ENCODE peak calls at places on chromosomes 5 and 9, in eight cellular contexts. One of them, this sample, is unnamed.

GRCh38 chr9:74942801-74943200 is 9.9 kb downstream of the C9orf40 start:
- DNase-seq in HepG2: no peak
- DNase-seq in breast epithelium: no peak
- DNase-seq in SK-N-SH: no peak
- DNase-seq in prostate gland: no peak
- DNase-seq in HCT116: no peak
- DNase-seq in GM23338: no peak
- DNase-seq in H1: no peak
- DNase-seq in this sample: no peak

GRCh38 chr5:135450957-135451356 is 1.2 kb downstream of the TIFAB start:
- DNase-seq in GM23338: no peak
- DNase-seq in HCT116: no peak
- DNase-seq in prostate gland: no peak
- DNase-seq in H1: no peak
- DNase-seq in breast epithelium: no peak
- DNase-seq in HepG2: no peak
- DNase-seq in SK-N-SH: no peak
- DNase-seq in this sample: no peak

GRCh38 chr5:106454651-106455415 is 1215.9 kb downstream of the EFNA5 start:
- DNase-seq in H1: peak; percentile 29
- DNase-seq in breast epithelium: no peak
- DNase-seq in prostate gland: no peak
- DNase-seq in SK-N-SH: peak; percentile 2
- DNase-seq in HepG2: peak; percentile 5
- DNase-seq in GM23338: peak; percentile 81
- DNase-seq in HCT116: peak; percentile 59
- DNase-seq in this sample: no peak

GRCh38 chr9:70948744-70949143 is 172.7 kb downstream of the TRPM3 start:
- DNase-seq in prostate gland: no peak
- DNase-seq in GM23338: no peak
- DNase-seq in HCT116: no peak
- DNase-seq in SK-N-SH: no peak
- DNase-seq in HepG2: no peak
- DNase-seq in breast epithelium: no peak
- DNase-seq in H1: no peak
- DNase-seq in this sample: no peak

GRCh38 chr5:27810458-27810857 is 772.1 kb upstream of the CDH9 start:
- DNase-seq in HCT116: no peak
- DNase-seq in HepG2: no peak
- DNase-seq in H1: no peak
- DNase-seq in GM23338: no peak
- DNase-seq in SK-N-SH: no peak
- DNase-seq in breast epithelium: no peak
- DNase-seq in prostate gland: no peak
- DNase-seq in this sample: no peak

GRCh38 chr9:78314953-78315870 is 18.3 kb downstream of the PSAT1 start:
- DNase-seq in HCT116: no peak
- DNase-seq in breast epithelium: no peak
- DNase-seq in prostate gland: no peak
- DNase-seq in SK-N-SH: no peak
- DNase-seq in HepG2: no peak
- DNase-seq in H1: no peak
- DNase-seq in GM23338: no peak
- DNase-seq in this sample: no peak

GRCh38 chr5:27702339-27702820 is 664.0 kb upstream of the CDH9 start:
- DNase-seq in H1: no peak
- DNase-seq in breast epithelium: no peak
- DNase-seq in SK-N-SH: no peak
- DNase-seq in HCT116: no peak
- DNase-seq in HepG2: no peak
- DNase-seq in prostate gland: no peak
- DNase-seq in GM23338: peak; percentile 54
- DNase-seq in this sample: no peak

GRCh38 chr5:22044229-22044628 is 808.9 kb downstream of the CDH12 start:
- DNase-seq in H1: no peak
- DNase-seq in breast epithelium: no peak
- DNase-seq in HepG2: no peak
- DNase-seq in prostate gland: no peak
- DNase-seq in SK-N-SH: no peak
- DNase-seq in HCT116: no peak
- DNase-seq in GM23338: no peak
- DNase-seq in this sample: no peak

GRCh38 chr5:124783285-124783684 is 36.8 kb upstream of the ZNF608 start:
- DNase-seq in HCT116: no peak
- DNase-seq in H1: no peak
- DNase-seq in prostate gland: no peak
- DNase-seq in SK-N-SH: no peak
- DNase-seq in HepG2: no peak
- DNase-seq in GM23338: no peak
- DNase-seq in breast epithelium: no peak
- DNase-seq in this sample: no peak

GRCh38 chr9:130234340-130235260 is 31.0 kb upstream of the HMCN2 start:
- DNase-seq in prostate gland: no peak
- DNase-seq in HCT116: no peak
- DNase-seq in HepG2: no peak
- DNase-seq in breast epithelium: no peak
- DNase-seq in SK-N-SH: no peak
- DNase-seq in H1: no peak
- DNase-seq in GM23338: no peak
- DNase-seq in this sample: no peak

GRCh38 chr9:78115073-78115472 is 83.5 kb upstream of the GNAQ start:
- DNase-seq in GM23338: peak; percentile 80
- DNase-seq in H1: no peak
- DNase-seq in HCT116: no peak
- DNase-seq in prostate gland: no peak
- DNase-seq in breast epithelium: no peak
- DNase-seq in SK-N-SH: peak; percentile 12
- DNase-seq in HepG2: peak; percentile 23
- DNase-seq in this sample: no peak

GRCh38 chr9:115758441-115758840 is 395.1 kb upstream of the PAPPA start:
- DNase-seq in GM23338: no peak
- DNase-seq in H1: no peak
- DNase-seq in SK-N-SH: no peak
- DNase-seq in HepG2: no peak
- DNase-seq in prostate gland: no peak
- DNase-seq in breast epithelium: no peak
- DNase-seq in HCT116: no peak
- DNase-seq in this sample: no peak

GRCh38 chr5:14588145-14588544 is 6.6 kb downstream of the OTULINL start:
- DNase-seq in H1: no peak
- DNase-seq in breast epithelium: no peak
- DNase-seq in HCT116: no peak
- DNase-seq in GM23338: no peak
- DNase-seq in SK-N-SH: no peak
- DNase-seq in HepG2: no peak
- DNase-seq in prostate gland: no peak
- DNase-seq in this sample: no peak

GRCh38 chr5:53895091-53895683 is 334.7 kb downstream of the NDUFS4 start:
- DNase-seq in HepG2: no peak
- DNase-seq in H1: no peak
- DNase-seq in SK-N-SH: no peak
- DNase-seq in prostate gland: no peak
- DNase-seq in HCT116: no peak
- DNase-seq in breast epithelium: no peak
- DNase-seq in GM23338: no peak
- DNase-seq in this sample: no peak

GRCh38 chr9:129183495-129184308 is 5.6 kb upstream of the IER5L start:
- DNase-seq in HCT116: no peak
- DNase-seq in breast epithelium: no peak
- DNase-seq in prostate gland: no peak
- DNase-seq in HepG2: no peak
- DNase-seq in H1: no peak
- DNase-seq in GM23338: no peak
- DNase-seq in SK-N-SH: peak; percentile 46
- DNase-seq in this sample: no peak

GRCh38 chr5:138874241-138874640 is 894 bp downstream of the LRRTM2 start:
- DNase-seq in GM23338: no peak
- DNase-seq in HepG2: no peak
- DNase-seq in prostate gland: no peak
- DNase-seq in breast epithelium: no peak
- DNase-seq in HCT116: no peak
- DNase-seq in H1: no peak
- DNase-seq in SK-N-SH: peak; percentile 39
- DNase-seq in this sample: no peak

GRCh38 chr5:138874771-138875628 is at the start of gene LRRTM2:
- DNase-seq in SK-N-SH: peak; percentile 63
- DNase-seq in prostate gland: no peak
- DNase-seq in breast epithelium: no peak
- DNase-seq in GM23338: no peak
- DNase-seq in HCT116: no peak
- DNase-seq in H1: no peak
- DNase-seq in HepG2: no peak
- DNase-seq in this sample: no peak

GRCh38 chr5:138878437-138879235 is 3.5 kb upstream of the LRRTM2 start:
- DNase-seq in HepG2: no peak
- DNase-seq in GM23338: no peak
- DNase-seq in H1: no peak
- DNase-seq in HCT116: no peak
- DNase-seq in prostate gland: no peak
- DNase-seq in SK-N-SH: no peak
- DNase-seq in breast epithelium: no peak
- DNase-seq in this sample: no peak

GRCh38 chr5:138873886-138874200 is 1.3 kb downstream of the LRRTM2 start:
- DNase-seq in GM23338: no peak
- DNase-seq in HCT116: no peak
- DNase-seq in H1: no peak
- DNase-seq in SK-N-SH: peak; percentile 21
- DNase-seq in prostate gland: no peak
- DNase-seq in HepG2: no peak
- DNase-seq in breast epithelium: no peak
- DNase-seq in this sample: no peak

DNA sequence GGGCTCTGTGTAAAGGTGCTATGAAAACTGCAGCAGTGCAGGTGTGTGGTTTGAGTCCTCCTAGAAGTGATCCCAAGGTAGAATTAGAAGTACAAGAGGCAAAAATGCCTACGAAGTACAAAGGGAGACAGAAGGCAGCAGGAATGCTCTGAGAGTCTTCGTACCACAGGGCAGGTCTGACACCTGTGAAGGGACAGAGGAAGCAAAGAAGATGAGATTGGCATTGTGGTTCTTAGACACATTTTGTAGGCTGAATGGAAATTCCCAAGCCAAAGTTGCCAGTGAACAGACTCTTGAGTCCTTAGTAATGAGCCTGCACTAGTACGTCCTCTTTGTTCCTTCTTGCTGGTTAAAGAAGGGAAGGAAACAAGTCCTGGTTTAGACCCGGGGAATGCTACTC is 1.7 kb upstream of the LRRTM2 start:
- DNase-seq in breast epithelium: no peak
- DNase-seq in HepG2: no peak
- DNase-seq in H1: no peak
- DNase-seq in prostate gland: no peak
- DNase-seq in HCT116: no peak
- DNase-seq in SK-N-SH: no peak
- DNase-seq in GM23338: no peak
- DNase-seq in this sample: no peak
- TF ChIP-seq POLR2AphosphoS5 in breast epithelium: no peak
- TF ChIP-seq POLR2AphosphoS5 in HepG2: no peak
- TF ChIP-seq POLR2AphosphoS5 in H1: no peak
- TF ChIP-seq POLR2AphosphoS5 in prostate gland: no peak
- TF ChIP-seq POLR2AphosphoS5 in HCT116: no peak
- TF ChIP-seq POLR2AphosphoS5 in SK-N-SH: no peak
- TF ChIP-seq POLR2AphosphoS5 in GM23338: no peak
- TF ChIP-seq POLR2AphosphoS5 in this sample: no peak

GRCh38 chr5:103993028-103993427 is 430.4 kb upstream of the NUDT12 start:
- DNase-seq in SK-N-SH: no peak
- DNase-seq in HCT116: no peak
- DNase-seq in H1: no peak
- DNase-seq in breast epithelium: no peak
- DNase-seq in prostate gland: no peak
- DNase-seq in HepG2: no peak
- DNase-seq in GM23338: no peak
- DNase-seq in this sample: no peak
- TF ChIP-seq POLR2AphosphoS5 in SK-N-SH: no peak
- TF ChIP-seq POLR2AphosphoS5 in HCT116: no peak
- TF ChIP-seq POLR2AphosphoS5 in H1: no peak
- TF ChIP-seq POLR2AphosphoS5 in breast epithelium: no peak
- TF ChIP-seq POLR2AphosphoS5 in prostate gland: no peak
- TF ChIP-seq POLR2AphosphoS5 in HepG2: no peak
- TF ChIP-seq POLR2AphosphoS5 in GM23338: no peak
- TF ChIP-seq POLR2AphosphoS5 in this sample: no peak

DNA sequence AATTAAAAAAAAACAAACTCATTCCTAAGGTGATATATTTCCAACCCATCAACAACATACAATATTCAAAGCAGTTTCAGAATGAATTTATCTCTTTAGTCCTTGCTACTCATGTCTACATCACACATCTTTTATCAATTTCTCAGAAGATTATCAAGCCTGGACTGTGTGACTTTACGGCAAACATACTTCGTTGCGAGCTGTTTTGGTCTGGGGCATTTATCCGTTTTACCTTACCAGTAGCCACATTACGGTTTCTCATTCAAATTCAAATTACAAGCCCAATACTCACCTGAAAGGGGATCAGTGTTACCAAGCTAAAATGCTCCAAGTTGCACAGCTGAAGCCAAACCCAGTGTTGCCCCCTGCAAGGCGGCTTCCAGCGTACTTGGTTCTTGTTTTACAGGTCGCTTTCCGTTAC is 1.9 kb downstream of the HNRNPH1 start:
- DNase-seq in HepG2: no peak
- DNase-seq in GM23338: no peak
- DNase-seq in HCT116: no peak
- DNase-seq in SK-N-SH: no peak
- DNase-seq in breast epithelium: no peak
- DNase-seq in prostate gland: no peak
- DNase-seq in H1: no peak
- DNase-seq in this sample: peak; percentile 43
- TF ChIP-seq POLR2AphosphoS5 in HepG2: no peak
- TF ChIP-seq POLR2AphosphoS5 in GM23338: no peak
- TF ChIP-seq POLR2AphosphoS5 in HCT116: no peak
- TF ChIP-seq POLR2AphosphoS5 in SK-N-SH: peak; percentile 14
- TF ChIP-seq POLR2AphosphoS5 in breast epithelium: no peak
- TF ChIP-seq POLR2AphosphoS5 in prostate gland: no peak
- TF ChIP-seq POLR2AphosphoS5 in H1: peak; percentile 55
- TF ChIP-seq POLR2AphosphoS5 in this sample: no peak

GRCh38 chr5:171494452-171495121 is 75.1 kb downstream of the FGF18 start:
- DNase-seq in prostate gland: no peak
- DNase-seq in HepG2: peak; percentile 28
- DNase-seq in HCT116: peak; percentile 52
- DNase-seq in breast epithelium: no peak
- DNase-seq in SK-N-SH: peak; percentile 86
- DNase-seq in GM23338: peak; percentile 68
- DNase-seq in H1: peak; percentile 27
- DNase-seq in this sample: peak; percentile 79

GRCh38 chr5:171496431-171496830 is 77.0 kb downstream of the FGF18 start:
- DNase-seq in HepG2: no peak
- DNase-seq in prostate gland: no peak
- DNase-seq in SK-N-SH: no peak
- DNase-seq in breast epithelium: no peak
- DNase-seq in H1: no peak
- DNase-seq in HCT116: no peak
- DNase-seq in GM23338: no peak
- DNase-seq in this sample: no peak

GRCh38 chr5:171493646-171494393 is 74.4 kb downstream of the FGF18 start:
- DNase-seq in breast epithelium: no peak
- DNase-seq in prostate gland: no peak
- DNase-seq in SK-N-SH: no peak
- DNase-seq in GM23338: no peak
- DNase-seq in HepG2: no peak
- DNase-seq in H1: no peak
- DNase-seq in HCT116: no peak
- DNase-seq in this sample: no peak

GRCh38 chr5:171492781-171493180 is 73.3 kb downstream of the FGF18 start:
- DNase-seq in HCT116: peak; percentile 75
- DNase-seq in SK-N-SH: peak; percentile 82
- DNase-seq in prostate gland: no peak
- DNase-seq in H1: no peak
- DNase-seq in GM23338: peak; percentile 55
- DNase-seq in HepG2: no peak
- DNase-seq in breast epithelium: no peak
- DNase-seq in this sample: no peak

GRCh38 chr5:171495122-171495700 is 75.8 kb downstream of the FGF18 start:
- DNase-seq in breast epithelium: no peak
- DNase-seq in HCT116: peak; percentile 28
- DNase-seq in prostate gland: no peak
- DNase-seq in SK-N-SH: no peak
- DNase-seq in HepG2: no peak
- DNase-seq in H1: no peak
- DNase-seq in GM23338: peak; percentile 27
- DNase-seq in this sample: no peak
- TF ChIP-seq POLR2AphosphoS5 in breast epithelium: no peak
- TF ChIP-seq POLR2AphosphoS5 in HCT116: no peak
- TF ChIP-seq POLR2AphosphoS5 in prostate gland: no peak
- TF ChIP-seq POLR2AphosphoS5 in SK-N-SH: no peak
- TF ChIP-seq POLR2AphosphoS5 in HepG2: no peak
- TF ChIP-seq POLR2AphosphoS5 in H1: no peak
- TF ChIP-seq POLR2AphosphoS5 in GM23338: no peak
- TF ChIP-seq POLR2AphosphoS5 in this sample: no peak

This sample was measured in suprapubic skin.